ENCODE peak calls at places on chromosomes 5 and 9, in four cellular contexts. L is CD8-positive, alpha-beta memory T cell; K is GM12892; J is ELR. T is an unnamed sample.

GRCh38 chr5:129077433-129078075 is 17.0 kb upstream of the ISOC1 start:
- DNase-seq in K (no peak), J (no peak), L (no peak), T (no peak)

GRCh38 chr9:132670359-132670815 is at the start of gene GTF3C4:
- DNase-seq in L (peak), K (peak), J (peak), T (peak)

GRCh38 chr9:21993893-21994525 is at the start of gene CDKN2A:
- DNase-seq in K (peak), L (peak), J (peak), T (peak)

GRCh38 chr9:99544526-99544925 is 277.2 kb upstream of the NR4A3 start:
- DNase-seq in L (no peak), J (no peak), K (no peak), T (no peak)

GRCh38 chr5:60649288-60649917 is 50.6 kb downstream of the DEPDC1B start:
- DNase-seq in J (peak), L (no peak), K (no peak), T (no peak)

GRCh38 chr5:73792687-73793320 is 166.8 kb downstream of the ARHGEF28 start:
- DNase-seq in J (peak), K (no peak), L (peak), T (peak)

GRCh38 chr9:84974790-84975189 is 305.3 kb downstream of the NTRK2 start:
- DNase-seq in L (no peak), J (no peak), K (no peak), T (no peak)

GRCh38 chr9:35859995-35860348 is 10.2 kb downstream of the OR13J1 start:
- DNase-seq in J (no peak), L (no peak), K (no peak), T (no peak)

GRCh38 chr5:51651889-51652288 is 268.6 kb downstream of the ISL1 start:
- DNase-seq in L (no peak), J (peak), K (no peak), T (no peak)